ENCODE peak calls at places on chromosome 22, in ten cellular contexts. One of them, this sample, is unnamed.

GRCh38 chr22:36659762-36660509 is 43.6 kb downstream of the CACNG2 start:
- DNase-seq in SHP77: peak
- DNase-seq in iPS DF 6.9: no peak
- DNase-seq in activated CD8-positive, alpha-beta memory T cell treated with anti-CD3 and anti-CD28 coated beads for 1 hour: no peak
- DNase-seq in stimulated activated effector memory CD8-positive, alpha-beta T cell treated with anti-CD3 and anti-CD28 coated beads, Interleukin-12 subunit alpha, Interleukin-12 subunit beta, amount 100 ng/mL, for 72 hours: no peak
- DNase-seq in activated CD8-positive, alpha-beta T cell treated with anti-CD3 and anti-CD28 coated beads for 36 hours: peak
- DNase-seq in HTR-8/SVneo: peak
- DNase-seq in kidney glomerular epithelial cell: peak
- DNase-seq in NCI-H2081: peak
- DNase-seq in choroid plexus epithelial cell: peak
- DNase-seq in this sample: no peak

GRCh38 chr22:44876921-44877320 is 124.5 kb downstream of the ARHGAP8 start:
- DNase-seq in SHP77: no peak
- DNase-seq in activated CD8-positive, alpha-beta memory T cell treated with anti-CD3 and anti-CD28 coated beads for 1 hour: no peak
- DNase-seq in stimulated activated effector memory CD8-positive, alpha-beta T cell treated with anti-CD3 and anti-CD28 coated beads, Interleukin-12 subunit alpha, Interleukin-12 subunit beta, amount 100 ng/mL, for 72 hours: no peak
- DNase-seq in choroid plexus epithelial cell: no peak
- DNase-seq in activated CD8-positive, alpha-beta T cell treated with anti-CD3 and anti-CD28 coated beads for 36 hours: no peak
- DNase-seq in HTR-8/SVneo: no peak
- DNase-seq in NCI-H2081: no peak
- DNase-seq in kidney glomerular epithelial cell: no peak
- DNase-seq in iPS DF 6.9: no peak
- DNase-seq in this sample: no peak

GRCh38 chr22:46057206-46057605 is 80.2 kb upstream of the WNT7B start:
- DNase-seq in HTR-8/SVneo: no peak
- DNase-seq in SHP77: no peak
- DNase-seq in iPS DF 6.9: no peak
- DNase-seq in choroid plexus epithelial cell: no peak
- DNase-seq in kidney glomerular epithelial cell: no peak
- DNase-seq in NCI-H2081: no peak
- DNase-seq in activated CD8-positive, alpha-beta memory T cell treated with anti-CD3 and anti-CD28 coated beads for 1 hour: no peak
- DNase-seq in stimulated activated effector memory CD8-positive, alpha-beta T cell treated with anti-CD3 and anti-CD28 coated beads, Interleukin-12 subunit alpha, Interleukin-12 subunit beta, amount 100 ng/mL, for 72 hours: no peak
- DNase-seq in activated CD8-positive, alpha-beta T cell treated with anti-CD3 and anti-CD28 coated beads for 36 hours: no peak
- DNase-seq in this sample: no peak

GRCh38 chr22:50246242-50247175 is 1.7 kb upstream of the TUBGCP6 start:
- DNase-seq in HTR-8/SVneo: no peak
- DNase-seq in activated CD8-positive, alpha-beta memory T cell treated with anti-CD3 and anti-CD28 coated beads for 1 hour: no peak
- DNase-seq in kidney glomerular epithelial cell: peak
- DNase-seq in stimulated activated effector memory CD8-positive, alpha-beta T cell treated with anti-CD3 and anti-CD28 coated beads, Interleukin-12 subunit alpha, Interleukin-12 subunit beta, amount 100 ng/mL, for 72 hours: no peak
- DNase-seq in SHP77: no peak
- DNase-seq in NCI-H2081: no peak
- DNase-seq in activated CD8-positive, alpha-beta T cell treated with anti-CD3 and anti-CD28 coated beads for 36 hours: no peak
- DNase-seq in choroid plexus epithelial cell: no peak
- DNase-seq in iPS DF 6.9: no peak
- DNase-seq in this sample: no peak

GRCh38 chr22:40511604-40512003 is 124.9 kb downstream of the MRTFA start:
- DNase-seq in SHP77: no peak
- DNase-seq in NCI-H2081: no peak
- DNase-seq in activated CD8-positive, alpha-beta memory T cell treated with anti-CD3 and anti-CD28 coated beads for 1 hour: no peak
- DNase-seq in stimulated activated effector memory CD8-positive, alpha-beta T cell treated with anti-CD3 and anti-CD28 coated beads, Interleukin-12 subunit alpha, Interleukin-12 subunit beta, amount 100 ng/mL, for 72 hours: no peak
- DNase-seq in choroid plexus epithelial cell: no peak
- DNase-seq in HTR-8/SVneo: no peak
- DNase-seq in iPS DF 6.9: no peak
- DNase-seq in activated CD8-positive, alpha-beta T cell treated with anti-CD3 and anti-CD28 coated beads for 36 hours: no peak
- DNase-seq in kidney glomerular epithelial cell: no peak
- DNase-seq in this sample: no peak

GRCh38 chr22:50177537-50178470 is 7.3 kb downstream of the PANX2 start:
- DNase-seq in NCI-H2081: no peak
- DNase-seq in stimulated activated effector memory CD8-positive, alpha-beta T cell treated with anti-CD3 and anti-CD28 coated beads, Interleukin-12 subunit alpha, Interleukin-12 subunit beta, amount 100 ng/mL, for 72 hours: no peak
- DNase-seq in SHP77: no peak
- DNase-seq in iPS DF 6.9: no peak
- DNase-seq in kidney glomerular epithelial cell: no peak
- DNase-seq in activated CD8-positive, alpha-beta memory T cell treated with anti-CD3 and anti-CD28 coated beads for 1 hour: no peak
- DNase-seq in activated CD8-positive, alpha-beta T cell treated with anti-CD3 and anti-CD28 coated beads for 36 hours: no peak
- DNase-seq in HTR-8/SVneo: no peak
- DNase-seq in choroid plexus epithelial cell: no peak
- DNase-seq in this sample: no peak

GRCh38 chr22:19890502-19891349 is 36.1 kb upstream of the GNB1L start:
- DNase-seq in activated CD8-positive, alpha-beta T cell treated with anti-CD3 and anti-CD28 coated beads for 36 hours: peak
- DNase-seq in NCI-H2081: peak
- DNase-seq in HTR-8/SVneo: no peak
- DNase-seq in kidney glomerular epithelial cell: no peak
- DNase-seq in activated CD8-positive, alpha-beta memory T cell treated with anti-CD3 and anti-CD28 coated beads for 1 hour: no peak
- DNase-seq in choroid plexus epithelial cell: no peak
- DNase-seq in iPS DF 6.9: no peak
- DNase-seq in stimulated activated effector memory CD8-positive, alpha-beta T cell treated with anti-CD3 and anti-CD28 coated beads, Interleukin-12 subunit alpha, Interleukin-12 subunit beta, amount 100 ng/mL, for 72 hours: no peak
- DNase-seq in SHP77: peak
- DNase-seq in this sample: no peak

GRCh38 chr22:35868938-35869337 is 151.3 kb downstream of the APOL5 start:
- DNase-seq in activated CD8-positive, alpha-beta memory T cell treated with anti-CD3 and anti-CD28 coated beads for 1 hour: no peak
- DNase-seq in choroid plexus epithelial cell: peak
- DNase-seq in iPS DF 6.9: no peak
- DNase-seq in HTR-8/SVneo: no peak
- DNase-seq in stimulated activated effector memory CD8-positive, alpha-beta T cell treated with anti-CD3 and anti-CD28 coated beads, Interleukin-12 subunit alpha, Interleukin-12 subunit beta, amount 100 ng/mL, for 72 hours: no peak
- DNase-seq in activated CD8-positive, alpha-beta T cell treated with anti-CD3 and anti-CD28 coated beads for 36 hours: no peak
- DNase-seq in kidney glomerular epithelial cell: no peak
- DNase-seq in SHP77: no peak
- DNase-seq in NCI-H2081: no peak
- DNase-seq in this sample: no peak

GRCh38 chr22:33352768-33353167 is 294.6 kb upstream of the SYN3 start:
- DNase-seq in iPS DF 6.9: no peak
- DNase-seq in kidney glomerular epithelial cell: no peak
- DNase-seq in NCI-H2081: no peak
- DNase-seq in activated CD8-positive, alpha-beta memory T cell treated with anti-CD3 and anti-CD28 coated beads for 1 hour: no peak
- DNase-seq in choroid plexus epithelial cell: no peak
- DNase-seq in activated CD8-positive, alpha-beta T cell treated with anti-CD3 and anti-CD28 coated beads for 36 hours: no peak
- DNase-seq in HTR-8/SVneo: no peak
- DNase-seq in SHP77: no peak
- DNase-seq in stimulated activated effector memory CD8-positive, alpha-beta T cell treated with anti-CD3 and anti-CD28 coated beads, Interleukin-12 subunit alpha, Interleukin-12 subunit beta, amount 100 ng/mL, for 72 hours: no peak
- DNase-seq in this sample: no peak

GRCh38 chr22:38097557-38098409 is 12.7 kb downstream of the BAIAP2L2 start:
- DNase-seq in kidney glomerular epithelial cell: no peak
- DNase-seq in iPS DF 6.9: peak
- DNase-seq in NCI-H2081: no peak
- DNase-seq in HTR-8/SVneo: no peak
- DNase-seq in activated CD8-positive, alpha-beta T cell treated with anti-CD3 and anti-CD28 coated beads for 36 hours: no peak
- DNase-seq in stimulated activated effector memory CD8-positive, alpha-beta T cell treated with anti-CD3 and anti-CD28 coated beads, Interleukin-12 subunit alpha, Interleukin-12 subunit beta, amount 100 ng/mL, for 72 hours: no peak
- DNase-seq in choroid plexus epithelial cell: peak
- DNase-seq in activated CD8-positive, alpha-beta memory T cell treated with anti-CD3 and anti-CD28 coated beads for 1 hour: no peak
- DNase-seq in SHP77: no peak
- DNase-seq in this sample: no peak

GRCh38 chr22:31120230-31120629 is 2.5 kb upstream of the INPP5J start:
- DNase-seq in NCI-H2081: no peak
- DNase-seq in HTR-8/SVneo: no peak
- DNase-seq in activated CD8-positive, alpha-beta memory T cell treated with anti-CD3 and anti-CD28 coated beads for 1 hour: no peak
- DNase-seq in stimulated activated effector memory CD8-positive, alpha-beta T cell treated with anti-CD3 and anti-CD28 coated beads, Interleukin-12 subunit alpha, Interleukin-12 subunit beta, amount 100 ng/mL, for 72 hours: no peak
- DNase-seq in iPS DF 6.9: no peak
- DNase-seq in SHP77: no peak
- DNase-seq in kidney glomerular epithelial cell: no peak
- DNase-seq in activated CD8-positive, alpha-beta T cell treated with anti-CD3 and anti-CD28 coated beads for 36 hours: no peak
- DNase-seq in choroid plexus epithelial cell: no peak
- DNase-seq in this sample: no peak

GRCh38 chr22:47422736-47423135 is 660.3 kb downstream of the TBC1D22A start:
- DNase-seq in NCI-H2081: no peak
- DNase-seq in kidney glomerular epithelial cell: no peak
- DNase-seq in activated CD8-positive, alpha-beta memory T cell treated with anti-CD3 and anti-CD28 coated beads for 1 hour: no peak
- DNase-seq in stimulated activated effector memory CD8-positive, alpha-beta T cell treated with anti-CD3 and anti-CD28 coated beads, Interleukin-12 subunit alpha, Interleukin-12 subunit beta, amount 100 ng/mL, for 72 hours: no peak
- DNase-seq in choroid plexus epithelial cell: no peak
- DNase-seq in SHP77: no peak
- DNase-seq in HTR-8/SVneo: no peak
- DNase-seq in activated CD8-positive, alpha-beta T cell treated with anti-CD3 and anti-CD28 coated beads for 36 hours: no peak
- DNase-seq in iPS DF 6.9: no peak
- DNase-seq in this sample: no peak

GRCh38 chr22:41262250-41262765 is 21.6 kb upstream of the CHADL start:
- DNase-seq in iPS DF 6.9: no peak
- DNase-seq in stimulated activated effector memory CD8-positive, alpha-beta T cell treated with anti-CD3 and anti-CD28 coated beads, Interleukin-12 subunit alpha, Interleukin-12 subunit beta, amount 100 ng/mL, for 72 hours: no peak
- DNase-seq in NCI-H2081: no peak
- DNase-seq in activated CD8-positive, alpha-beta memory T cell treated with anti-CD3 and anti-CD28 coated beads for 1 hour: no peak
- DNase-seq in HTR-8/SVneo: no peak
- DNase-seq in activated CD8-positive, alpha-beta T cell treated with anti-CD3 and anti-CD28 coated beads for 36 hours: no peak
- DNase-seq in SHP77: no peak
- DNase-seq in kidney glomerular epithelial cell: no peak
- DNase-seq in choroid plexus epithelial cell: no peak
- DNase-seq in this sample: no peak

GRCh38 chr22:50738649-50739227 is 734 bp downstream of the ACR start:
- DNase-seq in NCI-H2081: no peak
- DNase-seq in HTR-8/SVneo: no peak
- DNase-seq in activated CD8-positive, alpha-beta memory T cell treated with anti-CD3 and anti-CD28 coated beads for 1 hour: no peak
- DNase-seq in iPS DF 6.9: no peak
- DNase-seq in choroid plexus epithelial cell: no peak
- DNase-seq in SHP77: no peak
- DNase-seq in stimulated activated effector memory CD8-positive, alpha-beta T cell treated with anti-CD3 and anti-CD28 coated beads, Interleukin-12 subunit alpha, Interleukin-12 subunit beta, amount 100 ng/mL, for 72 hours: no peak
- DNase-seq in activated CD8-positive, alpha-beta T cell treated with anti-CD3 and anti-CD28 coated beads for 36 hours: no peak
- DNase-seq in kidney glomerular epithelial cell: no peak
- DNase-seq in this sample: no peak

GRCh38 chr22:19719488-19720021 is 3.8 kb upstream of the GP1BB start:
- DNase-seq in iPS DF 6.9: no peak
- DNase-seq in SHP77: no peak
- DNase-seq in HTR-8/SVneo: no peak
- DNase-seq in activated CD8-positive, alpha-beta memory T cell treated with anti-CD3 and anti-CD28 coated beads for 1 hour: no peak
- DNase-seq in kidney glomerular epithelial cell: no peak
- DNase-seq in NCI-H2081: no peak
- DNase-seq in choroid plexus epithelial cell: no peak
- DNase-seq in stimulated activated effector memory CD8-positive, alpha-beta T cell treated with anti-CD3 and anti-CD28 coated beads, Interleukin-12 subunit alpha, Interleukin-12 subunit beta, amount 100 ng/mL, for 72 hours: no peak
- DNase-seq in activated CD8-positive, alpha-beta T cell treated with anti-CD3 and anti-CD28 coated beads for 36 hours: no peak
- DNase-seq in this sample: no peak

GRCh38 chr22:42902875-42903510 is 45.9 kb upstream of the ARFGAP3 start:
- DNase-seq in SHP77: no peak
- DNase-seq in HTR-8/SVneo: no peak
- DNase-seq in stimulated activated effector memory CD8-positive, alpha-beta T cell treated with anti-CD3 and anti-CD28 coated beads, Interleukin-12 subunit alpha, Interleukin-12 subunit beta, amount 100 ng/mL, for 72 hours: no peak
- DNase-seq in choroid plexus epithelial cell: peak
- DNase-seq in kidney glomerular epithelial cell: no peak
- DNase-seq in activated CD8-positive, alpha-beta T cell treated with anti-CD3 and anti-CD28 coated beads for 36 hours: no peak
- DNase-seq in NCI-H2081: no peak
- DNase-seq in iPS DF 6.9: no peak
- DNase-seq in activated CD8-positive, alpha-beta memory T cell treated with anti-CD3 and anti-CD28 coated beads for 1 hour: no peak
- DNase-seq in this sample: no peak

GRCh38 chr22:29625090-29625825 is 21.8 kb downstream of the NF2 start:
- DNase-seq in activated CD8-positive, alpha-beta memory T cell treated with anti-CD3 and anti-CD28 coated beads for 1 hour: no peak
- DNase-seq in SHP77: peak
- DNase-seq in HTR-8/SVneo: peak
- DNase-seq in iPS DF 6.9: no peak
- DNase-seq in activated CD8-positive, alpha-beta T cell treated with anti-CD3 and anti-CD28 coated beads for 36 hours: peak
- DNase-seq in kidney glomerular epithelial cell: peak
- DNase-seq in NCI-H2081: peak
- DNase-seq in choroid plexus epithelial cell: peak
- DNase-seq in stimulated activated effector memory CD8-positive, alpha-beta T cell treated with anti-CD3 and anti-CD28 coated beads, Interleukin-12 subunit alpha, Interleukin-12 subunit beta, amount 100 ng/mL, for 72 hours: no peak
- DNase-seq in this sample: peak

GRCh38 chr22:45305456-45306065 is 4.2 kb upstream of the FAM118A start:
- DNase-seq in SHP77: no peak
- DNase-seq in HTR-8/SVneo: no peak
- DNase-seq in iPS DF 6.9: no peak
- DNase-seq in stimulated activated effector memory CD8-positive, alpha-beta T cell treated with anti-CD3 and anti-CD28 coated beads, Interleukin-12 subunit alpha, Interleukin-12 subunit beta, amount 100 ng/mL, for 72 hours: no peak
- DNase-seq in activated CD8-positive, alpha-beta T cell treated with anti-CD3 and anti-CD28 coated beads for 36 hours: no peak
- DNase-seq in kidney glomerular epithelial cell: no peak
- DNase-seq in activated CD8-positive, alpha-beta memory T cell treated with anti-CD3 and anti-CD28 coated beads for 1 hour: no peak
- DNase-seq in NCI-H2081: no peak
- DNase-seq in choroid plexus epithelial cell: no peak
- DNase-seq in this sample: no peak

GRCh38 chr22:46176508-46177003 is 26.2 kb downstream of the PPARA start:
- DNase-seq in NCI-H2081: no peak
- DNase-seq in kidney glomerular epithelial cell: no peak
- DNase-seq in HTR-8/SVneo: no peak
- DNase-seq in choroid plexus epithelial cell: no peak
- DNase-seq in activated CD8-positive, alpha-beta memory T cell treated with anti-CD3 and anti-CD28 coated beads for 1 hour: no peak
- DNase-seq in SHP77: no peak
- DNase-seq in activated CD8-positive, alpha-beta T cell treated with anti-CD3 and anti-CD28 coated beads for 36 hours: no peak
- DNase-seq in stimulated activated effector memory CD8-positive, alpha-beta T cell treated with anti-CD3 and anti-CD28 coated beads, Interleukin-12 subunit alpha, Interleukin-12 subunit beta, amount 100 ng/mL, for 72 hours: no peak
- DNase-seq in iPS DF 6.9: no peak
- DNase-seq in this sample: no peak

GRCh38 chr22:49294656-49295464 is 532.8 kb downstream of the BRD1 start:
- DNase-seq in stimulated activated effector memory CD8-positive, alpha-beta T cell treated with anti-CD3 and anti-CD28 coated beads, Interleukin-12 subunit alpha, Interleukin-12 subunit beta, amount 100 ng/mL, for 72 hours: no peak
- DNase-seq in activated CD8-positive, alpha-beta T cell treated with anti-CD3 and anti-CD28 coated beads for 36 hours: no peak
- DNase-seq in HTR-8/SVneo: no peak
- DNase-seq in choroid plexus epithelial cell: no peak
- DNase-seq in SHP77: no peak
- DNase-seq in kidney glomerular epithelial cell: no peak
- DNase-seq in NCI-H2081: peak
- DNase-seq in iPS DF 6.9: no peak
- DNase-seq in activated CD8-positive, alpha-beta memory T cell treated with anti-CD3 and anti-CD28 coated beads for 1 hour: no peak
- DNase-seq in this sample: no peak

GRCh38 chr22:28548411-28548810 is 131.2 kb downstream of the TTC28 start:
- DNase-seq in stimulated activated effector memory CD8-positive, alpha-beta T cell treated with anti-CD3 and anti-CD28 coated beads, Interleukin-12 subunit alpha, Interleukin-12 subunit beta, amount 100 ng/mL, for 72 hours: no peak
- DNase-seq in SHP77: peak
- DNase-seq in HTR-8/SVneo: no peak
- DNase-seq in NCI-H2081: peak
- DNase-seq in activated CD8-positive, alpha-beta memory T cell treated with anti-CD3 and anti-CD28 coated beads for 1 hour: no peak
- DNase-seq in iPS DF 6.9: no peak
- DNase-seq in activated CD8-positive, alpha-beta T cell treated with anti-CD3 and anti-CD28 coated beads for 36 hours: no peak
- DNase-seq in choroid plexus epithelial cell: no peak
- DNase-seq in kidney glomerular epithelial cell: no peak
- DNase-seq in this sample: no peak

GRCh38 chr22:31852691-31853370 is 91.5 kb upstream of the YWHAH start:
- DNase-seq in NCI-H2081: no peak
- DNase-seq in activated CD8-positive, alpha-beta T cell treated with anti-CD3 and anti-CD28 coated beads for 36 hours: no peak
- DNase-seq in choroid plexus epithelial cell: no peak
- DNase-seq in activated CD8-positive, alpha-beta memory T cell treated with anti-CD3 and anti-CD28 coated beads for 1 hour: no peak
- DNase-seq in HTR-8/SVneo: no peak
- DNase-seq in iPS DF 6.9: no peak
- DNase-seq in kidney glomerular epithelial cell: no peak
- DNase-seq in SHP77: no peak
- DNase-seq in stimulated activated effector memory CD8-positive, alpha-beta T cell treated with anti-CD3 and anti-CD28 coated beads, Interleukin-12 subunit alpha, Interleukin-12 subunit beta, amount 100 ng/mL, for 72 hours: no peak
- DNase-seq in this sample: no peak

GRCh38 chr22:46074771-46075551 is 75.4 kb upstream of the PPARA start:
- DNase-seq in activated CD8-positive, alpha-beta memory T cell treated with anti-CD3 and anti-CD28 coated beads for 1 hour: no peak
- DNase-seq in stimulated activated effector memory CD8-positive, alpha-beta T cell treated with anti-CD3 and anti-CD28 coated beads, Interleukin-12 subunit alpha, Interleukin-12 subunit beta, amount 100 ng/mL, for 72 hours: no peak
- DNase-seq in choroid plexus epithelial cell: no peak
- DNase-seq in SHP77: peak
- DNase-seq in kidney glomerular epithelial cell: no peak
- DNase-seq in NCI-H2081: no peak
- DNase-seq in iPS DF 6.9: no peak
- DNase-seq in activated CD8-positive, alpha-beta T cell treated with anti-CD3 and anti-CD28 coated beads for 36 hours: no peak
- DNase-seq in HTR-8/SVneo: no peak
- DNase-seq in this sample: no peak

GRCh38 chr22:50268655-50269113 is 1.5 kb downstream of the MAPK11 start:
- DNase-seq in choroid plexus epithelial cell: peak
- DNase-seq in HTR-8/SVneo: no peak
- DNase-seq in iPS DF 6.9: no peak
- DNase-seq in SHP77: peak
- DNase-seq in NCI-H2081: peak
- DNase-seq in activated CD8-positive, alpha-beta memory T cell treated with anti-CD3 and anti-CD28 coated beads for 1 hour: no peak
- DNase-seq in activated CD8-positive, alpha-beta T cell treated with anti-CD3 and anti-CD28 coated beads for 36 hours: no peak
- DNase-seq in kidney glomerular epithelial cell: no peak
- DNase-seq in stimulated activated effector memory CD8-positive, alpha-beta T cell treated with anti-CD3 and anti-CD28 coated beads, Interleukin-12 subunit alpha, Interleukin-12 subunit beta, amount 100 ng/mL, for 72 hours: no peak
- DNase-seq in this sample: no peak

GRCh38 chr22:48629631-48630443 is 1197.8 kb downstream of the BRD1 start:
- DNase-seq in choroid plexus epithelial cell: no peak
- DNase-seq in SHP77: no peak
- DNase-seq in kidney glomerular epithelial cell: no peak
- DNase-seq in stimulated activated effector memory CD8-positive, alpha-beta T cell treated with anti-CD3 and anti-CD28 coated beads, Interleukin-12 subunit alpha, Interleukin-12 subunit beta, amount 100 ng/mL, for 72 hours: no peak
- DNase-seq in HTR-8/SVneo: no peak
- DNase-seq in activated CD8-positive, alpha-beta memory T cell treated with anti-CD3 and anti-CD28 coated beads for 1 hour: no peak
- DNase-seq in activated CD8-positive, alpha-beta T cell treated with anti-CD3 and anti-CD28 coated beads for 36 hours: no peak
- DNase-seq in iPS DF 6.9: no peak
- DNase-seq in NCI-H2081: no peak
- DNase-seq in this sample: no peak

GRCh38 chr22:38843201-38843715 is 570 bp downstream of the NPTXR start:
- DNase-seq in activated CD8-positive, alpha-beta T cell treated with anti-CD3 and anti-CD28 coated beads for 36 hours: peak
- DNase-seq in stimulated activated effector memory CD8-positive, alpha-beta T cell treated with anti-CD3 and anti-CD28 coated beads, Interleukin-12 subunit alpha, Interleukin-12 subunit beta, amount 100 ng/mL, for 72 hours: peak
- DNase-seq in NCI-H2081: peak
- DNase-seq in iPS DF 6.9: no peak
- DNase-seq in choroid plexus epithelial cell: peak
- DNase-seq in activated CD8-positive, alpha-beta memory T cell treated with anti-CD3 and anti-CD28 coated beads for 1 hour: peak
- DNase-seq in HTR-8/SVneo: peak
- DNase-seq in SHP77: peak
- DNase-seq in kidney glomerular epithelial cell: peak
- DNase-seq in this sample: peak

GRCh38 chr22:47088480-47089145 is 326.2 kb downstream of the TBC1D22A start:
- DNase-seq in iPS DF 6.9: no peak
- DNase-seq in activated CD8-positive, alpha-beta memory T cell treated with anti-CD3 and anti-CD28 coated beads for 1 hour: no peak
- DNase-seq in kidney glomerular epithelial cell: no peak
- DNase-seq in SHP77: no peak
- DNase-seq in choroid plexus epithelial cell: no peak
- DNase-seq in activated CD8-positive, alpha-beta T cell treated with anti-CD3 and anti-CD28 coated beads for 36 hours: no peak
- DNase-seq in NCI-H2081: no peak
- DNase-seq in stimulated activated effector memory CD8-positive, alpha-beta T cell treated with anti-CD3 and anti-CD28 coated beads, Interleukin-12 subunit alpha, Interleukin-12 subunit beta, amount 100 ng/mL, for 72 hours: no peak
- DNase-seq in HTR-8/SVneo: no peak
- DNase-seq in this sample: no peak

GRCh38 chr22:24758164-24758799 is 16.2 kb downstream of the PIWIL3 start:
- DNase-seq in activated CD8-positive, alpha-beta memory T cell treated with anti-CD3 and anti-CD28 coated beads for 1 hour: no peak
- DNase-seq in choroid plexus epithelial cell: peak
- DNase-seq in stimulated activated effector memory CD8-positive, alpha-beta T cell treated with anti-CD3 and anti-CD28 coated beads, Interleukin-12 subunit alpha, Interleukin-12 subunit beta, amount 100 ng/mL, for 72 hours: peak
- DNase-seq in HTR-8/SVneo: peak
- DNase-seq in activated CD8-positive, alpha-beta T cell treated with anti-CD3 and anti-CD28 coated beads for 36 hours: peak
- DNase-seq in NCI-H2081: peak
- DNase-seq in kidney glomerular epithelial cell: no peak
- DNase-seq in iPS DF 6.9: no peak
- DNase-seq in SHP77: peak
- DNase-seq in this sample: peak